ENCODE peak calls at places on chromosomes 1 and 21, in seven cellular contexts. R is SK-N-SH, K is Panc1, G is K562, B is HepG2, Z is HCT116, F is GM12878. O is an unnamed sample.

GRCh38 chr1:174023438-174023837 is 1.3 kb upstream of the RC3H1 start:
- DNase-seq in K (no peak), F (no peak), Z (peak), B (no peak), G (no peak), R (peak), O (no peak)

GRCh38 chr21:45026833-45027232 is 47.5 kb upstream of the ADARB1 start:
- DNase-seq in Z (no peak), B (no peak), R (peak), F (no peak), G (peak), K (no peak), O (peak)

GRCh38 chr21:27206368-27206982 is 239.6 kb upstream of the ADAMTS5 start:
- DNase-seq in B (no peak), R (no peak), F (no peak), G (no peak), Z (no peak), K (no peak), O (peak)

GRCh38 chr1:212256404-212256803 is 28.8 kb upstream of the PPP2R5A start:
- DNase-seq in K (no peak), Z (no peak), R (no peak), F (no peak), G (no peak), B (no peak), O (no peak)

GRCh38 chr21:44368711-44369446 is 15.5 kb downstream of the TRPM2 start:
- DNase-seq in G (peak), B (no peak), K (no peak), F (no peak), R (peak), Z (no peak), O (no peak)

GRCh38 chr1:203009185-203009584 is 2.0 kb downstream of the TMEM183A start:
- DNase-seq in K (no peak), Z (no peak), B (no peak), F (no peak), R (no peak), G (no peak), O (no peak)

GRCh38 chr1:223726380-223727001 is 14.2 kb downstream of the CAPN2 start:
- DNase-seq in B (no peak), G (peak), R (peak), Z (peak), K (peak), F (peak), O (peak)

GRCh38 chr1:30600706-30601105 is 122.7 kb downstream of the MATN1 start:
- DNase-seq in K (no peak), G (no peak), R (no peak), F (no peak), B (no peak), Z (no peak), O (no peak)

GRCh38 chr1:46480959-46481646 is 8.5 kb upstream of the DMBX1 start:
- DNase-seq in G (peak), B (no peak), F (no peak), Z (no peak), R (no peak), K (no peak), O (no peak)

GRCh38 chr1:97630968-97631367 is 289.9 kb downstream of the DPYD start:
- DNase-seq in G (no peak), B (no peak), Z (no peak), R (peak), F (no peak), K (no peak), O (no peak)

GRCh38 chr1:211623510-211623909 is 44.5 kb upstream of the SLC30A1 start:
- DNase-seq in F (no peak), R (no peak), Z (no peak), K (no peak), G (no peak), B (no peak), O (no peak)

GRCh38 chr1:7608628-7609295 is 162.3 kb upstream of the VAMP3 start:
- DNase-seq in B (peak), K (no peak), G (peak), F (no peak), R (no peak), Z (no peak), O (peak)

GRCh38 chr21:29610960-29611359 is 312.2 kb downstream of the BACH1 start:
- DNase-seq in R (no peak), Z (no peak), G (no peak), F (no peak), K (no peak), B (no peak), O (no peak)

GRCh38 chr1:185316163-185317033 is 645 bp downstream of the IVNS1ABP start:
- DNase-seq in F (peak), K (peak), Z (peak), B (peak), G (peak), R (peak), O (peak)

GRCh38 chr1:995665-996633 is 3.9 kb downstream of the HES4 start:
- DNase-seq in B (peak), F (no peak), Z (no peak), R (peak), K (no peak), G (no peak), O (no peak)

DNA sequence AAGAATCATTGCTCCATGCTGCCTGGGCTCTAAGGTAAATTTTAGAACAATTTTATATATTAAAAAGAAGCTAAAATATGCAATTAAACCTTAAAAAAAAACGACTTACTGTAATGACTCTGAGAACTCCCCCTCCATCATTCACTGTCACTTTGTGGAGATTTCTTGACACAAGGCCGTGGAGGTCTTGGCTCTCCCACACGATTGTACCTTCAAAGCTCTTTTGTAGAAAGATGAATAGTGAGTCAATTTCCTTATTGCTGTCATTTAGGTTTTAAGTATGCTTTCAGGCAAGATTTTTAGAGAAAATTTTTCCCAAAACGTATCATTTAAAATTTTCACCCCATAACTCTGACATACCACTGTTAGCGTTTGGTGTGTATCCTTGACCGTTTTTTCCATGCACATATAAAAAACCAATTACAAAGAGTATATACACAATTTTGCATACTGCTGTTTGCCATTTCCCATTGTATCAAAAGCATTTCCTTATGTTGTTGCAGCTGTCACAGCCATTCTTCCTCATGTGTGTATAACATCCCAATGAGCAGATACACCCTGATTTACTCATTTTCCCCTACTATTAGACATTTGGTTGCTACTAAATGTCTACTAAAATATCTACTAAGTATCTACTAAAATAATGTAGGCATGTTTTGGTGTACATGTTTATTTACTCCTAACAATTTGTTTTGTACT is 33.4 kb downstream of the B3GALNT2 start:
- DNase-seq in B (no peak), F (no peak), R (no peak), K (no peak), G (no peak), Z (no peak), O (no peak)
- TF ChIP-seq SIN3A in B (no peak), F (no peak), R (no peak), K (no peak), G (no peak), Z (no peak), O (no peak)

GRCh38 chr1:67882196-67882958 is 49.1 kb upstream of the GNG12 start:
- DNase-seq in Z (no peak), F (no peak), B (no peak), R (no peak), G (no peak), K (no peak), O (no peak)

GRCh38 chr1:67880056-67880601 is 46.9 kb upstream of the GNG12 start:
- DNase-seq in B (no peak), F (no peak), K (no peak), Z (no peak), G (no peak), R (peak), O (no peak)

GRCh38 chr1:67888208-67888607 is 54.9 kb upstream of the GNG12 start:
- DNase-seq in B (no peak), F (no peak), K (no peak), Z (no peak), R (peak), G (no peak), O (no peak)

GRCh38 chr1:67879485-67879884 is 46.2 kb upstream of the GNG12 start:
- DNase-seq in F (no peak), R (no peak), G (no peak), K (no peak), Z (no peak), B (no peak), O (no peak)

GRCh38 chr1:67883069-67883468 is 49.8 kb upstream of the GNG12 start:
- DNase-seq in K (no peak), Z (peak), G (no peak), B (no peak), R (no peak), F (no peak), O (no peak)
- TF ChIP-seq SIN3A in K (no peak), Z (no peak), G (no peak), B (no peak), R (no peak), F (no peak), O (no peak)

DNA sequence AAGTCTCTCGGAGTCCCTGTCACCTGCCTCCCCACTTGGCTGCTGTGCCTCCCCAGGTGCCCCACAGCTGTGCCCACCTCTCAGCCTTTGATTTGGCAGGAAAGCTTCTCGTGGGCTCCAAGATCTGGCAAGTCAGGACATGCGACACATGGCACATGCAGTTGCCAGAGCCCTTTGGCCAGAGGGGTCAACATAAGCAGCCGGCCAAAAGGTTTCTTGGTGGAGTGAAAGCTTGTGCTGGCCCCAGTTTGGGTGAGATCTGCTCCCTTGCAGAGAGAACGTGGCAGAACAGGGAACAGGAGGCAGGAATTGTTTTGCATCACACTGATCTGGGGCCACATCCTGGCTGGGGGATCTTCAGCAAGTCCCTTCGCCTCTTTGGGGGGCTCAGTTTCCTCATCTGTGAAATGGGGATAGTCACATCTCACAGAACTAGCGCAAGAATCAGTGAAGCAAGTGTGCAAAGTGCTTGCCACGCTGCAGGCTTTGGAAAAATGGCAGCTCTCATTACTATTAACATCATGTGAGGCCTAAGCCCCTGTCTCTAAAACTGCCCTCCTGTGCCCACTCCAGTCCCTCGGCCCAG is 232.6 kb downstream of the TRABD2B start:
- DNase-seq in Z (no peak), B (no peak), G (no peak), F (no peak), R (no peak), K (no peak), O (no peak)
- TF ChIP-seq SIN3A in Z (no peak), B (no peak), G (no peak), F (no peak), R (no peak), K (no peak), O (no peak)

GRCh38 chr1:171286032-171286705 is 27.8 kb upstream of the FMO4 start:
- DNase-seq in K (no peak), G (no peak), B (no peak), R (no peak), F (no peak), Z (no peak), O (no peak)
- TF ChIP-seq SIN3A in K (no peak), G (no peak), B (no peak), R (no peak), F (no peak), Z (no peak), O (no peak)

GRCh38 chr1:3219725-3220467 is 150.9 kb downstream of the PRDM16 start:
- DNase-seq in F (no peak), B (no peak), G (no peak), R (no peak), K (no peak), Z (no peak), O (no peak)

GRCh38 chr1:3217887-3218679 is 149.1 kb downstream of the PRDM16 start:
- DNase-seq in B (no peak), K (no peak), F (no peak), Z (no peak), G (no peak), R (no peak), O (no peak)

GRCh38 chr1:3221112-3222041 is 152.4 kb downstream of the PRDM16 start:
- DNase-seq in B (no peak), K (no peak), R (no peak), G (no peak), Z (no peak), F (no peak), O (no peak)

GRCh38 chr1:3217096-3217724 is 148.2 kb downstream of the PRDM16 start:
- DNase-seq in B (no peak), F (no peak), G (no peak), R (no peak), K (no peak), Z (no peak), O (no peak)

DNA sequence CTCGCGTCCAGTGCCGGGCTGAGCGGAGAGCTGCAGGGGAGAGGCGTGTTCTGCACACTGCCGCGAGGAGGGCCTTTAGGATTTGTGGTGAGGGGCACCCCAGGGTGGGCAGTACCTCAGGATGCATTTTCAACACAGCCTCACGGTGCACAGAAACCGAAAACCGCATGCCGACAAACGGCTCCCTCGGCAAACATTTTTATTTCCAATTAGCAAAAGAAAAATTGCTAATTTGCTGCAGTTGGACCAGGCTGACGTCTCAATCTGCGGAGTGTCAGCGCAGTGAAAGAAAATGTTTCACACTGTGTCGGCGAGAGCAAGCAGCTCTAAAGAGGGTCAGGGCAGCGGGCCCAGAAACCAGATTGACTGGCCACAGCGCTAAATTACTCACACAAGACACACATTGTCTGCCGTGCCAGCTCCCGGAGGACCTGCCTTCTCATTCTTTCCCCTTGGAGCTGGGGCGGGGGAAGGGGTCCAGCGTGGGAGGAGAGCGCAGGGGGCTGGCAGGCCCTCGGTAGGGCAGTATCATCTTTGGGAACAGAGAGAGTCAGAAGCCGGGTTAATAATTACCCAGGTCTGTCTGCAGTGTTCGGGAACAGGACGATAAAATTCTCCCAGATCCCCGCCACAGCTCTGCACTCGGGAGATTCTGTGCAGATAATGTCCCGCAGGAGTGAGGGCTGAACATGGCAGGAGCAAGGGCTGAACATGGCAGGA is 150.2 kb downstream of the PRDM16 start:
- DNase-seq in R (peak), Z (no peak), K (no peak), B (peak), G (no peak), F (no peak), O (no peak)
- TF ChIP-seq SIN3A in R (no peak), Z (no peak), K (no peak), B (no peak), G (no peak), F (no peak), O (no peak)

DNA sequence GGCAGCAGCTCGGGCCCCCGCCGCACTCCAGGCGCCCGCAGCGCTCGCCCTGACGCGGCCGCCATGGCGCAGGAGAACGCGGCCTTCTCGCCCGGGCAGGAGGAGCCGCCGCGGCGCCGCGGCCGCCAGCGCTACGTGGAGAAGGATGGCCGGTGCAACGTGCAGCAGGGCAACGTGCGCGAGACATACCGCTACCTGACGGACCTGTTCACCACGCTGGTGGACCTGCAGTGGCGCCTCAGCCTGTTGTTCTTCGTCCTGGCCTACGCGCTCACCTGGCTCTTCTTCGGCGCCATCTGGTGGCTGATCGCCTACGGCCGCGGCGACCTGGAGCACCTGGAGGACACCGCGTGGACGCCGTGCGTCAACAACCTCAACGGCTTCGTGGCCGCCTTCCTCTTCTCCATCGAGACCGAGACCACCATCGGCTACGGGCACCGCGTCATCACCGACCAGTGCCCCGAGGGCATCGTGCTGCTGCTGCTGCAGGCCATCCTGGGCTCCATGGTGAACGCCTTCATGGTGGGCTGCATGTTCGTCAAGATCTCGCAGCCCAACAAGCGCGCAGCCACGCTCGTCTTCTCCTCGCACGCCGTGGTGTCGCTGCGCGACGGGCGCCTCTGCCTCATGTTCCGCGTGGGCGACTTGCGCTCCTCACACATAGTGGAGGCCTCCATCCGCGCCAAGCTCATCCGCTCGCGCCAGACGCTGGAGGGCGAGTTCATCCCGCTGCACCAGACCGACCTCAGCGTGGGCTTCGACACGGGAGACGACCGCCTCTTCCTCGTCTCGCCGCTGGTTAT is 2.8 kb downstream of the KCNJ9 start:
- DNase-seq in B (no peak), R (peak), K (no peak), Z (peak), F (no peak), G (peak), O (peak)
- TF ChIP-seq SIN3A in B (no peak), R (no peak), K (no peak), Z (no peak), F (no peak), G (no peak), O (peak)

DNA sequence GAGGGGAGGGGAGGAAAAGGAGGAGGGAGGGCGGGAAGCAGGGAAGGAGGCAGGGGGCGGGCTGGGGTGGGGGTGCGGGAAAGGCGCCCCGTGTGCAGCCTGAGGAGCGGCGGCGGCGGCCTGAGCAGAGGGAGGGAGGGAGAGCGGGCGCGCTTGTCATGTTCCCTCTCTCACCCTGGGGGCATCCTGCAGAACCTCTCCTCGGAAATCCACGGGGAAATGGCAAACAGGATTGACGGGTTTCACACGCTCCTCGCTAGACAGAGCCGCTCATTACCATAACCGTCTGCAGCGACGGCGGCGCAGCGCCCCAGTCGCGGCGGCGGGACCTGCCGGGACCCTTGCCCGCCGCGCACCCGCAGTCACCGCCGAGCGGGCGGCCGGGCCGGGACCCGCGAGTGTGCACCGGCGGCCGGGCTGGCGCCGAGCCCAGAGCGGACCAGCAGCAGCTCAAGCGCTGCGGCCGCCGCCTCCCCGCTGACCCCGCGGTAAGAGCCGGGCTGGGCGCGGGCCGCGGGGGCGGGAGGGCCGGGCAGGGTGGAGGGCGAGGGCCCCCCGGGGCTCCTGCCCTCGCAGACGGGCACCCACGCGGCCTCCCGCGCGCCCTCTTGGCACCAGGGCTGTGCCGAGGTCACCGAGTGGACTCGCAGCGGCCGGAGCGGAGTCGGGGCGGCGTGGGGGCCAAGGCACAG is at the start of gene SERTAD4:
- DNase-seq in R (peak), G (no peak), B (no peak), Z (peak), K (no peak), F (no peak), O (no peak)
- TF ChIP-seq SIN3A in R (peak), G (no peak), B (no peak), Z (no peak), K (no peak), F (no peak), O (no peak)